ENCODE peak calls at places on chromosomes 5 and 9, in eight cellular contexts. P, E, G, C, H, L, J and S are unnamed samples.

GRCh38 chr9:133238851-133239532 is 29.9 kb upstream of the OBP2B start:
- DNase-seq in L (peak), G (peak), J (peak), C (peak), H (peak), P (peak), E (peak), S (peak)

GRCh38 chr9:127908660-127908926 is 8.2 kb downstream of the ST6GALNAC4 start:
- DNase-seq in L (no peak), E (no peak), J (no peak), H (no peak), C (no peak), G (no peak), P (no peak), S (no peak)

GRCh38 chr5:72178910-72179815 is 71.9 kb downstream of the MAP1B start:
- DNase-seq in E (peak), C (peak), P (no peak), G (no peak), H (no peak), J (no peak), L (peak), S (no peak)

GRCh38 chr5:158812381-158812780 is 287.3 kb downstream of the EBF1 start:
- DNase-seq in P (peak), L (peak), G (peak), C (no peak), H (peak), E (no peak), J (peak), S (peak)

GRCh38 chr9:113963017-113963620 is 87.0 kb downstream of the ZNF618 start:
- DNase-seq in E (peak), L (no peak), H (peak), G (no peak), C (peak), P (peak), J (peak), S (peak)

GRCh38 chr5:52878671-52879070 is 91.0 kb downstream of the ITGA1 start:
- DNase-seq in E (peak), C (no peak), L (no peak), P (no peak), H (no peak), G (no peak), J (no peak), S (no peak)

GRCh38 chr5:176132471-176133288 is 105.5 kb upstream of the SIMC1 start:
- DNase-seq in G (no peak), C (no peak), P (no peak), H (no peak), E (no peak), J (no peak), L (no peak), S (no peak)

GRCh38 chr9:87827341-87827740 is 55.3 kb upstream of the SPATA31E1 start:
- DNase-seq in H (no peak), L (no peak), G (no peak), C (no peak), E (no peak), J (no peak), P (no peak), S (no peak)

GRCh38 chr9:127105805-127106492 is 16.5 kb downstream of the ANGPTL2 start:
- DNase-seq in E (no peak), H (no peak), P (no peak), L (no peak), J (no peak), C (no peak), G (no peak), S (no peak)

GRCh38 chr5:33337621-33337960 is 103.2 kb upstream of the TARS1 start:
- DNase-seq in L (no peak), J (no peak), P (no peak), E (no peak), G (no peak), C (no peak), H (no peak), S (no peak)

GRCh38 chr5:35183243-35183955 is 46.9 kb downstream of the PRLR start:
- DNase-seq in J (peak), P (no peak), L (peak), H (peak), C (peak), E (peak), G (no peak), S (peak)

GRCh38 chr9:119955276-119955675 is 586.0 kb upstream of the BRINP1 start:
- DNase-seq in H (no peak), J (no peak), C (no peak), E (no peak), G (no peak), P (no peak), L (no peak), S (no peak)

GRCh38 chr9:136828474-136829140 is 13.7 kb upstream of the AJM1 start:
- DNase-seq in C (no peak), J (no peak), G (no peak), P (no peak), H (no peak), L (peak), E (no peak), S (no peak)

GRCh38 chr5:168708301-168708695 is 129.1 kb upstream of the PANK3 start:
- DNase-seq in P (no peak), J (no peak), H (no peak), C (no peak), L (no peak), E (no peak), G (no peak), S (no peak)

GRCh38 chr9:134375430-134376385 is 49.5 kb downstream of the RXRA start:
- DNase-seq in C (no peak), E (no peak), J (no peak), L (peak), P (no peak), G (no peak), H (no peak), S (no peak)

GRCh38 chr9:119251951-119252350 is 117.3 kb downstream of the BRINP1 start:
- DNase-seq in P (no peak), C (no peak), G (no peak), E (no peak), L (no peak), J (no peak), H (no peak), S (no peak)

GRCh38 chr9:137750563-137750962 is 127.0 kb upstream of the CACNA1B start:
- DNase-seq in E (no peak), C (no peak), P (no peak), L (no peak), J (no peak), G (no peak), H (no peak), S (no peak)